ENCODE peak calls at places on chromosome 18, in four cellular contexts. One of them, this sample, is unnamed.

GRCh38 chr18:59249186-59249774 is 24.0 kb downstream of the RAX start:
- DNase-seq in Panc1: peak; percentile 72
- DNase-seq in naive thymus-derived CD4-positive, alpha-beta T cell: no peak
- DNase-seq in tibial nerve: no peak
- DNase-seq in this sample: peak; percentile 70

GRCh38 chr18:12996661-12997292 is 5.6 kb downstream of the CEP192 start:
- DNase-seq in Panc1: no peak
- DNase-seq in naive thymus-derived CD4-positive, alpha-beta T cell: no peak
- DNase-seq in tibial nerve: no peak
- DNase-seq in this sample: no peak

GRCh38 chr18:8703781-8704301 is 1.5 kb upstream of the MTCL1 start:
- DNase-seq in Panc1: no peak
- DNase-seq in naive thymus-derived CD4-positive, alpha-beta T cell: no peak
- DNase-seq in tibial nerve: no peak
- DNase-seq in this sample: no peak

GRCh38 chr18:56645415-56646016 is 5.6 kb upstream of the WDR7 start:
- DNase-seq in Panc1: no peak
- DNase-seq in naive thymus-derived CD4-positive, alpha-beta T cell: peak; percentile 21
- DNase-seq in tibial nerve: no peak
- DNase-seq in this sample: no peak

GRCh38 chr18:76936877-76937276 is 114.5 kb downstream of the ZNF236 start:
- DNase-seq in Panc1: no peak
- DNase-seq in naive thymus-derived CD4-positive, alpha-beta T cell: no peak
- DNase-seq in tibial nerve: no peak
- DNase-seq in this sample: no peak

GRCh38 chr18:13823707-13824395 is at the start of gene MC5R:
- DNase-seq in Panc1: no peak
- DNase-seq in naive thymus-derived CD4-positive, alpha-beta T cell: peak; percentile 50
- DNase-seq in tibial nerve: peak; percentile 38
- DNase-seq in this sample: peak; percentile 12

GRCh38 chr18:59159986-59160385 is 20.3 kb downstream of the SEC11C start:
- DNase-seq in Panc1: no peak
- DNase-seq in naive thymus-derived CD4-positive, alpha-beta T cell: no peak
- DNase-seq in tibial nerve: no peak
- DNase-seq in this sample: no peak

GRCh38 chr18:13625843-13626543 is 100.4 kb downstream of the FAM210A start:
- DNase-seq in Panc1: no peak
- DNase-seq in naive thymus-derived CD4-positive, alpha-beta T cell: no peak
- DNase-seq in tibial nerve: no peak
- DNase-seq in this sample: no peak

GRCh38 chr18:9178557-9178956 is 42.0 kb downstream of the ANKRD12 start:
- DNase-seq in Panc1: no peak
- DNase-seq in naive thymus-derived CD4-positive, alpha-beta T cell: no peak
- DNase-seq in tibial nerve: no peak
- DNase-seq in this sample: no peak

GRCh38 chr18:2143666-2144065 is 427.6 kb downstream of the METTL4 start:
- DNase-seq in Panc1: no peak
- DNase-seq in naive thymus-derived CD4-positive, alpha-beta T cell: no peak
- DNase-seq in tibial nerve: no peak
- DNase-seq in this sample: no peak

GRCh38 chr18:8151176-8151575 is 458.1 kb upstream of the RAB12 start:
- DNase-seq in Panc1: no peak
- DNase-seq in naive thymus-derived CD4-positive, alpha-beta T cell: no peak
- DNase-seq in tibial nerve: no peak
- DNase-seq in this sample: peak; percentile 34

GRCh38 chr18:78743078-78743477 is 236.5 kb upstream of the SALL3 start:
- DNase-seq in Panc1: no peak
- DNase-seq in naive thymus-derived CD4-positive, alpha-beta T cell: no peak
- DNase-seq in tibial nerve: no peak
- DNase-seq in this sample: no peak

GRCh38 chr18:9287037-9287436 is 47.5 kb upstream of the TWSG1 start:
- DNase-seq in Panc1: no peak
- DNase-seq in naive thymus-derived CD4-positive, alpha-beta T cell: no peak
- DNase-seq in tibial nerve: no peak
- DNase-seq in this sample: no peak

GRCh38 chr18:55221577-55221976 is 262.3 kb upstream of the CCDC68 start:
- DNase-seq in Panc1: no peak
- DNase-seq in naive thymus-derived CD4-positive, alpha-beta T cell: no peak
- DNase-seq in tibial nerve: no peak
- DNase-seq in this sample: no peak

GRCh38 chr18:56575819-56576663 is 62.4 kb downstream of the TXNL1 start:
- DNase-seq in Panc1: peak; percentile 15
- DNase-seq in naive thymus-derived CD4-positive, alpha-beta T cell: no peak
- DNase-seq in tibial nerve: no peak
- DNase-seq in this sample: peak; percentile 53

GRCh38 chr18:59383831-59384230 is 24.8 kb upstream of the LMAN1 start:
- DNase-seq in Panc1: no peak
- DNase-seq in naive thymus-derived CD4-positive, alpha-beta T cell: no peak
- DNase-seq in tibial nerve: no peak
- DNase-seq in this sample: no peak

DNA sequence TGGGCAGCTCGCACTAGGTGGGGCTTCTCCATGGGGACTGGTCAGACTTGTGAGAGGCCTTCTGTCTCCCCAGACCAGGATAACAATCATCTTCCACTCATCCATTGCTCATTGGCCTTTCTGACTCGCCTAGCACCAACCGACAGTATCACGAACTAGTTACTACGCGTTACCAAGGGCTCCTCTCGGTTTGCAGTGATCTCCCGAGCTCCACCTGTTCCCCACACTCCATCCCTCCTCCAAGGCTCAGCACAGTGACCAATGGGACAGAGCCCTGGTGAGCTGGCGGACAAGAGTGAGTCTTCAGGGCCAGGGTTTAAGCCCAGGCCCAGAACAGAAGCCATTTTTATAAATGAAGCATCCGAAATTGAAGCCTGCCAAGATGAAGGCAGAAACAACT is 42.8 kb upstream of the SMAD7 start:
- DNase-seq in Panc1: no peak
- DNase-seq in naive thymus-derived CD4-positive, alpha-beta T cell: no peak
- DNase-seq in tibial nerve: no peak
- DNase-seq in this sample: no peak
- H3K27ac ChIP-seq in Panc1: no peak overlapping the region
- H3K27ac ChIP-seq in naive thymus-derived CD4-positive, alpha-beta T cell: no peak overlapping the region
- H3K27ac ChIP-seq in tibial nerve: no peak overlapping the region
- H3K27ac ChIP-seq in this sample: peak overlapping the region; percentile 10

DNA sequence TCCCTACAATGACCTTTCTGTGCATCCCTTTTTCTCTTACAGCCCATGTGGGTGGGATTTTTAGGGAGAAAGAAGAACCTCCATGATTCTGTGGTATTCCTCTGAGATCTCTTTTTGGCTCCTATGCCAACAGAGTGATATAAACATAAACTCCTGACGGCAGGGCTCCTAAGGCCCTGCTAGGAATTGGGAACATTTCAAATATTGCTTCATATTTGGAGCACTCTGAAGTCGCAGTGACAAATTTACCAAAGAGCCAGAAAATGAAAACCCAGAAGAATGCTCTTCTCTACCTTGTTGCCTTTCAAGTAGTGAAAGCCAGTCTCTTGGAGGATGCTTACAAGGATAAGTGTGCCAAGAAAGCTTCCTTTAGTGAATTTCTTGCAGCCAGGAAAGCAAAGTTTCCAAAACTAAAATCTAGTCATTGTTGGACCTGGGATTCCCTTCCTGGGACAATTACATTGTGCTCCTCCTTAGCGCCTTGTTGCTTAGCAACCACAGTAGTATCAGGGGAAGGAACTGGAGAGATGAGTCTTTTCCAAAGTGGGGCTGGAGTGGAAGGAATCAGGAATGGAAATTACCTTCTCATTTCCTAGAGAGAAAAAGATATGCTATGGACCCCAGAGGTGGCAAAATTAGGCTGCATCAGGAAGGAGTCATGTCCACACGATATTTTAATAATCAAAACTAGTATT is 7.3 kb upstream of the SETBP1 start:
- DNase-seq in Panc1: no peak
- DNase-seq in naive thymus-derived CD4-positive, alpha-beta T cell: no peak
- DNase-seq in tibial nerve: no peak
- DNase-seq in this sample: no peak
- H3K27ac ChIP-seq in Panc1: no peak overlapping the region
- H3K27ac ChIP-seq in naive thymus-derived CD4-positive, alpha-beta T cell: no peak overlapping the region
- H3K27ac ChIP-seq in tibial nerve: no peak overlapping the region
- H3K27ac ChIP-seq in this sample: no peak overlapping the region

DNA sequence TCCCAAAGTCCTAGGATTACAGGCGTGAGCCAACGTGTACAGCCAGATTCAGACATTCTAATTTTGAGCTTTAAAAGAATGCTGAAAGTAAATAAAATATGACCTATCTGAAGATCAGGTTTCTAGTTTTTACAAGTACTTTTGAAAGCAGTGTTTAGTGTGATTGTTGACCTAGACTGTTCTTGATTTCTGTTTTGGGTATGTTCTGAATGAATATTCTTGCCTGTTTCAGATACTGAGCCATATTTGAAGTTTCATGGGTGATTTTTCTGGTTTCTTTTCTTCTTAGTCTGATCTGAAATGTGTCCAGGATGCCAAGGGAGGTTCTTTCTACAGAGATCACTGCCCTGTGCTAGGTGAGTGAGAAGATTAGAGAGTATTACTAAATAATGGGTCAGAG is 37.2 kb downstream of the MIB1 start:
- DNase-seq in Panc1: no peak
- DNase-seq in naive thymus-derived CD4-positive, alpha-beta T cell: no peak
- DNase-seq in tibial nerve: no peak
- DNase-seq in this sample: no peak
- H3K27ac ChIP-seq in Panc1: no peak overlapping the region
- H3K27ac ChIP-seq in naive thymus-derived CD4-positive, alpha-beta T cell: no peak overlapping the region
- H3K27ac ChIP-seq in tibial nerve: no peak overlapping the region
- H3K27ac ChIP-seq in this sample: no peak overlapping the region

GRCh38 chr18:31148580-31148979 is 14.1 kb downstream of the DSC1 start:
- DNase-seq in Panc1: no peak
- DNase-seq in naive thymus-derived CD4-positive, alpha-beta T cell: no peak
- DNase-seq in tibial nerve: no peak
- DNase-seq in this sample: no peak

GRCh38 chr18:31154186-31154585 is 8.5 kb downstream of the DSC1 start:
- DNase-seq in Panc1: no peak
- DNase-seq in naive thymus-derived CD4-positive, alpha-beta T cell: no peak
- DNase-seq in tibial nerve: no peak
- DNase-seq in this sample: no peak

GRCh38 chr18:31146809-31147208 is 15.8 kb downstream of the DSC1 start:
- DNase-seq in Panc1: no peak
- DNase-seq in naive thymus-derived CD4-positive, alpha-beta T cell: no peak
- DNase-seq in tibial nerve: no peak
- DNase-seq in this sample: no peak

GRCh38 chr18:31149351-31149750 is 13.3 kb downstream of the DSC1 start:
- DNase-seq in Panc1: no peak
- DNase-seq in naive thymus-derived CD4-positive, alpha-beta T cell: no peak
- DNase-seq in tibial nerve: no peak
- DNase-seq in this sample: no peak
- H3K27ac ChIP-seq in Panc1: no peak overlapping the region
- H3K27ac ChIP-seq in naive thymus-derived CD4-positive, alpha-beta T cell: no peak overlapping the region
- H3K27ac ChIP-seq in tibial nerve: no peak overlapping the region
- H3K27ac ChIP-seq in this sample: no peak overlapping the region

GRCh38 chr18:50647792-50648191 is 87.9 kb downstream of the MAPK4 start:
- DNase-seq in Panc1: no peak
- DNase-seq in naive thymus-derived CD4-positive, alpha-beta T cell: no peak
- DNase-seq in tibial nerve: no peak
- DNase-seq in this sample: no peak
- H3K27ac ChIP-seq in Panc1: no peak overlapping the region
- H3K27ac ChIP-seq in naive thymus-derived CD4-positive, alpha-beta T cell: no peak overlapping the region
- H3K27ac ChIP-seq in tibial nerve: no peak overlapping the region
- H3K27ac ChIP-seq in this sample: no peak overlapping the region

GRCh38 chr18:35581555-35582309 is at the start of gene GALNT1:
- DNase-seq in Panc1: no peak
- DNase-seq in naive thymus-derived CD4-positive, alpha-beta T cell: no peak
- DNase-seq in tibial nerve: no peak
- DNase-seq in this sample: no peak
- H3K27ac ChIP-seq in Panc1: peak within 1 kb of the TSS; percentile 86
- H3K27ac ChIP-seq in naive thymus-derived CD4-positive, alpha-beta T cell: peak within 1 kb of the TSS; percentile 77
- H3K27ac ChIP-seq in tibial nerve: peak within 1 kb of the TSS; percentile 58
- H3K27ac ChIP-seq in this sample: peak within 1 kb of the TSS; percentile 84

DNA sequence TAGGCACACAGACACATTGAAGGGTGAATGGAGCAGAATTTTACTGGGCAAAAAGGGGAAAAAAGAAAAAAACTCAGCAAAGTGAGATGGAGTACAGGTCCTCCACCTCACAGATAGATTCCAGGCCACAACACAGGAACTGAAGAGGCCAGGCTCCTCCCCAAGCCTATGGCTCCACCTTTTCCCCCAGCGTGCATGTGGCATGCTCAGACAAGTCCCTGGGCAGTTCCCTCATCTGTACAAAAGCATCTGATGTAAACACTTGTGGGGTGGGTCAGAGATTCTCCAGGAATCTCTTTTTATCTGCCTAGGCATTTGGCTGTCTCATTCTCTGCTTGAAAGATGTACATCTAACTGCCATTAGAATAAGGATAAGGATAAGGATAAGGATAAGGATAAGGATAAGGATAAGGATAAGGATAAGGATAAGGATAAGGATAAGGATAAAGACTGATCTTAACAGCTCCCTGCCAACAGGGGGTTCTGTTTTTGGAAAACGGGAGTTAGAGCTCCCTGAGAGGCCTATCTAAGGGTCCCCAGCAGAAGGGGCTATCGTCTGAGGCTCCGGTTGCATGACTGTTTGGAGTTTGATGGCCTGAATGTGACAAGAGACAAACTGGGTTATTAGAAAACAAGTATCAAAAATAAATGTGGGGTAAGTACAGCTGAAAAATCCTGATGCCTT is 17.2 kb upstream of the ASXL3 start:
- DNase-seq in Panc1: no peak
- DNase-seq in naive thymus-derived CD4-positive, alpha-beta T cell: no peak
- DNase-seq in tibial nerve: no peak
- DNase-seq in this sample: peak; percentile 70
- H3K27ac ChIP-seq in Panc1: no peak overlapping the region
- H3K27ac ChIP-seq in naive thymus-derived CD4-positive, alpha-beta T cell: no peak overlapping the region
- H3K27ac ChIP-seq in tibial nerve: no peak overlapping the region
- H3K27ac ChIP-seq in this sample: no peak overlapping the region

DNA sequence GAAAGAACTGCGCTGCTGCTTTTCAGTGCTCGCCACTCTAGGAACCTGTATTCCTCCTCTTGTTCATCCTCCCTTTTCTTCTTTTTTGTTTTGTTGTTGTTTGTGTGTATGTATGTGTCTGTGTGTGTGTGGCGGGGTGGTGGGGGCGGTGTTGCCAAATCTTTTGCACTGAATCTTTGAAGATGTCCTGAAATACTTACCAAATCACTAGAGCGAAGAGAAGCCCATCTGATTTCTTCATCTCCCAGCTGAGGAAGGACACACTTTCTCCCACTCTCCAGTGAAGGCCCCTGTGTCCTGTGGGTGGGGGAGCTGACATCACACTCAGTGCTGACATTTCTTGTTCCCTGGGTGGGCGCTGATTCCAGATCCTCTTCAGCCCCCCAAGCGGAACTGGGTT is 74.5 kb downstream of the NEDD4L start:
- DNase-seq in Panc1: no peak
- DNase-seq in naive thymus-derived CD4-positive, alpha-beta T cell: no peak
- DNase-seq in tibial nerve: no peak
- DNase-seq in this sample: no peak
- H3K27ac ChIP-seq in Panc1: no peak overlapping the region
- H3K27ac ChIP-seq in naive thymus-derived CD4-positive, alpha-beta T cell: no peak overlapping the region
- H3K27ac ChIP-seq in tibial nerve: no peak overlapping the region
- H3K27ac ChIP-seq in this sample: no peak overlapping the region

This sample was measured in brain microvascular endothelial cell.